ENCODE peak calls at places on chromosomes 7 and 10, in eight cellular contexts. One of them, this sample, is unnamed.
A peak's percentile ranks its signal among the peaks of the same experiment; 100 is the strongest.

GRCh38 chr7:137990251-137990901 is 11.5 kb downstream of the CREB3L2 start:
- DNase-seq in HEK293T: no peak
- DNase-seq in HS-5: peak; percentile 86
- DNase-seq in transverse colon: no peak
- DNase-seq in fibroblast of pulmonary artery: peak; percentile 94
- DNase-seq in NCI-H1417: no peak
- DNase-seq in mesothelial cell of epicardium: no peak
- DNase-seq in G401: no peak
- DNase-seq in this sample: no peak

GRCh38 chr7:47581821-47582747 is at the start of gene TNS3:
- DNase-seq in HEK293T: peak; percentile 69
- DNase-seq in HS-5: no peak
- DNase-seq in transverse colon: peak; percentile 69
- DNase-seq in fibroblast of pulmonary artery: peak; percentile 51
- DNase-seq in NCI-H1417: peak; percentile 65
- DNase-seq in mesothelial cell of epicardium: no peak
- DNase-seq in G401: no peak
- DNase-seq in this sample: no peak

GRCh38 chr7:156836443-156836842 is 56.5 kb downstream of the LMBR1 start:
- DNase-seq in HEK293T: no peak
- DNase-seq in HS-5: no peak
- DNase-seq in transverse colon: no peak
- DNase-seq in fibroblast of pulmonary artery: no peak
- DNase-seq in NCI-H1417: no peak
- DNase-seq in mesothelial cell of epicardium: no peak
- DNase-seq in G401: no peak
- DNase-seq in this sample: no peak

GRCh38 chr10:71454347-71454746 is 57.6 kb downstream of the CDH23 start:
- DNase-seq in HEK293T: no peak
- DNase-seq in HS-5: no peak
- DNase-seq in transverse colon: no peak
- DNase-seq in fibroblast of pulmonary artery: no peak
- DNase-seq in NCI-H1417: no peak
- DNase-seq in mesothelial cell of epicardium: no peak
- DNase-seq in G401: peak; percentile 93
- DNase-seq in this sample: no peak

GRCh38 chr10:88841316-88842111 is 10.1 kb downstream of the ANKRD22 start:
- DNase-seq in HEK293T: no peak
- DNase-seq in HS-5: no peak
- DNase-seq in transverse colon: no peak
- DNase-seq in fibroblast of pulmonary artery: no peak
- DNase-seq in NCI-H1417: no peak
- DNase-seq in mesothelial cell of epicardium: no peak
- DNase-seq in G401: no peak
- DNase-seq in this sample: no peak

GRCh38 chr10:35564276-35564982 is 40.7 kb upstream of the GJD4 start:
- DNase-seq in HEK293T: no peak
- DNase-seq in HS-5: no peak
- DNase-seq in transverse colon: peak; percentile 17
- DNase-seq in fibroblast of pulmonary artery: peak; percentile 57
- DNase-seq in NCI-H1417: no peak
- DNase-seq in mesothelial cell of epicardium: no peak
- DNase-seq in G401: no peak
- DNase-seq in this sample: no peak

GRCh38 chr10:75395171-75395954 is 6.2 kb downstream of the ZNF503 start:
- DNase-seq in HEK293T: no peak
- DNase-seq in HS-5: no peak
- DNase-seq in transverse colon: peak; percentile 58
- DNase-seq in fibroblast of pulmonary artery: no peak
- DNase-seq in NCI-H1417: no peak
- DNase-seq in mesothelial cell of epicardium: peak; percentile 71
- DNase-seq in G401: no peak
- DNase-seq in this sample: no peak

GRCh38 chr10:14010083-14010551 is 320.6 kb downstream of the FRMD4A start:
- DNase-seq in HEK293T: no peak
- DNase-seq in HS-5: no peak
- DNase-seq in transverse colon: no peak
- DNase-seq in fibroblast of pulmonary artery: peak; percentile 73
- DNase-seq in NCI-H1417: peak; percentile 66
- DNase-seq in mesothelial cell of epicardium: no peak
- DNase-seq in G401: no peak
- DNase-seq in this sample: peak; percentile 56

GRCh38 chr10:70673929-70674559 is 1.7 kb downstream of the ADAMTS14 start:
- DNase-seq in HEK293T: no peak
- DNase-seq in HS-5: no peak
- DNase-seq in transverse colon: no peak
- DNase-seq in fibroblast of pulmonary artery: no peak
- DNase-seq in NCI-H1417: peak; percentile 3
- DNase-seq in mesothelial cell of epicardium: no peak
- DNase-seq in G401: no peak
- DNase-seq in this sample: no peak

GRCh38 chr7:95473276-95473985 is 12.3 kb upstream of the ASB4 start:
- DNase-seq in HEK293T: no peak
- DNase-seq in HS-5: no peak
- DNase-seq in transverse colon: no peak
- DNase-seq in fibroblast of pulmonary artery: no peak
- DNase-seq in NCI-H1417: peak; percentile 98
- DNase-seq in mesothelial cell of epicardium: no peak
- DNase-seq in G401: no peak
- DNase-seq in this sample: no peak

GRCh38 chr10:86962981-86963310 is 4.5 kb downstream of the SNCG start:
- DNase-seq in HEK293T: no peak
- DNase-seq in HS-5: no peak
- DNase-seq in transverse colon: no peak
- DNase-seq in fibroblast of pulmonary artery: no peak
- DNase-seq in NCI-H1417: no peak
- DNase-seq in mesothelial cell of epicardium: no peak
- DNase-seq in G401: no peak
- DNase-seq in this sample: no peak